ENCODE peak calls at places on chromosomes 5 and 9, in four cellular contexts. O, S, P and Y are unnamed samples.

GRCh38 chr9:70042461-70043215 is 1.0 kb upstream of the MAMDC2 start:
- DNase-seq in O (no peak), S (no peak), P (no peak), Y (no peak)

GRCh38 chr5:179303801-179304200 is 41.5 kb downstream of the ADAMTS2 start:
- DNase-seq in O (no peak), S (no peak), P (peak), Y (no peak)

GRCh38 chr9:2017459-2018161 is 2.5 kb downstream of the SMARCA2 start:
- DNase-seq in O (peak), S (peak), P (peak), Y (peak)

GRCh38 chr9:135498381-135499126 is 1.9 kb upstream of the MRPS2 start:
- DNase-seq in O (no peak), S (no peak), P (no peak), Y (no peak)

GRCh38 chr5:150510460-150511263 is 2.7 kb downstream of the NDST1 start:
- DNase-seq in O (no peak), S (no peak), P (no peak), Y (no peak)

GRCh38 chr9:92151691-92152393 is 36.6 kb upstream of the SPTLC1 start:
- DNase-seq in O (peak), S (peak), P (peak), Y (peak)

GRCh38 chr9:117649126-117649525 is 55.1 kb upstream of the TLR4 start:
- DNase-seq in O (peak), S (no peak), P (no peak), Y (peak)

GRCh38 chr5:171848911-171849520 is 63.4 kb downstream of the SMIM23 start:
- DNase-seq in O (no peak), S (no peak), P (no peak), Y (peak)

GRCh38 chr9:21994526-21994995 is at the start of gene CDKN2B-AS1:
- DNase-seq in O (peak), S (peak), P (peak), Y (no peak)

GRCh38 chr9:136741885-136742568 is 713 bp downstream of the LCN10 start:
- DNase-seq in O (no peak), S (no peak), P (no peak), Y (no peak)

GRCh38 chr5:143064207-143064606 is 294.0 kb downstream of the ARHGAP26 start:
- DNase-seq in O (no peak), S (peak), P (no peak), Y (peak)

GRCh38 chr5:138955013-138955660 is 80.0 kb upstream of the LRRTM2 start:
- DNase-seq in O (peak), S (peak), P (no peak), Y (no peak)

GRCh38 chr9:101354765-101355708 is 29.8 kb downstream of the BAAT start:
- DNase-seq in O (no peak), S (no peak), P (no peak), Y (no peak)

GRCh38 chr9:113707953-113708695 is 168.0 kb upstream of the ZNF618 start:
- DNase-seq in O (no peak), S (no peak), P (no peak), Y (no peak)

GRCh38 chr9:20319641-20320337 is 302.5 kb downstream of the MLLT3 start:
- DNase-seq in O (peak), S (peak), P (no peak), Y (peak)

GRCh38 chr5:119275873-119276214 is 80.0 kb upstream of the TNFAIP8 start:
- DNase-seq in O (no peak), S (no peak), P (no peak), Y (no peak)

GRCh38 chr5:114065942-114066341 is 295.9 kb upstream of the KCNN2 start:
- DNase-seq in O (no peak), S (no peak), P (no peak), Y (no peak)

GRCh38 chr9:93589688-93590087 is 13.3 kb downstream of the PHF2 start:
- DNase-seq in O (peak), S (peak), P (no peak), Y (peak)

GRCh38 chr9:91882628-91883027 is 67.4 kb downstream of the ROR2 start:
- DNase-seq in O (no peak), S (no peak), P (no peak), Y (no peak)

GRCh38 chr5:61313960-61314681 is 17.9 kb upstream of the ZSWIM6 start:
- DNase-seq in O (peak), S (peak), P (no peak), Y (peak)

GRCh38 chr5:178123094-178123986 is 7.5 kb upstream of the RMND5B start:
- DNase-seq in O (no peak), S (no peak), P (no peak), Y (no peak)

GRCh38 chr9:137878957-137879555 is 1.5 kb downstream of the CACNA1B start:
- DNase-seq in O (no peak), S (no peak), P (no peak), Y (no peak)

GRCh38 chr5:179410291-179411160 is 65.3 kb upstream of the ADAMTS2 start:
- DNase-seq in O (no peak), S (no peak), P (no peak), Y (no peak)

GRCh38 chr5:43155394-43156096 is 34.8 kb downstream of the ZNF131 start:
- DNase-seq in O (no peak), S (no peak), P (no peak), Y (no peak)
- TF ChIP-seq CTCF in O (no peak), S (no peak), P (no peak), Y (no peak)

DNA sequence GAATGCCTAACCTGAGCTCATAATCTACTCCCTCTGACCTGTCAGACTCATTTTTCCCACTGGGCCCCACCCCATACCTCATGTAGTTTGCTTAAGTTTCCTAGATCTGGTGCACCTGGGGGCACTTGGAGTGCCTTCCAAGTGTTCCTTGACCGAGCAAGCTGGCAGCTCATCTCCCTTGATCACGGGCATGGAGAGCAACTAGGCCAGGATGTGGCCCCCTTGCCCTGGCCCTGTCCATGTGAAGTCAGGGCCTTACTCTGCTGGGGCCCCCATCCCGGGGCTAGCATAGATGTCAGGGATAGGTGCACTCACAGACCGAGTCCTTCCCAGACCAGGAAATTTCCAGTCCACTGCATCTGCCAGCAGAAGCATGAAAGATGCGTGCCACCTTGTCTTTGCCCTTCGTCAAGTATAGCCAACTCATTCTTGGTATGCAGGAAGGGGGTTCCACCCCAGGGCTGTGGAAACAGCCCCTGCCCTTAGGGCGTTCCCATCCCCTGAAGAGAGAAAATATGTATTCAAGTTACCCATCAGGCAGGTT is 41.9 kb downstream of the SLC22A5 start:
- DNase-seq in O (no peak), S (no peak), P (peak), Y (no peak)
- H3K4me3 ChIP-seq in O (peak), S (peak), P (peak), Y (peak)

DNA sequence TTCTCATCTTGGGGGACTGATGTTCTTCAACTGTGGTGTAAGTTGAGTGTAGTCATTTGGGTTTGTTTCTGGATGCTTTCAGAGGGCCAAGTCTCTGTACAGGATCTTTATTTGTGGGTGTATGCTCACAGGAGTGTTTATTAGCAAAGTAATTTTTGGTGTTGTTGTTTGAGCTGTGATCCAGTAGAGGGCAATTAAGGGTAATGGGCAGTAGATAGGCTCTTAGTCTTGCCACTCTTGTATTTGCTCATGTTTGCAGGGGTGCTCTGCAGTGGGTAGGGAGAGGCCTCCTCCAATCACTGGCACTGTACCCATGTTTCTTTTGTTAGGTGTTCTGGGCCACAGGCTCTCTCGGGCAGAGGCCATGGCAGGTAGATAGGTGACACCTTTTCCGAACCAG is 45.9 kb upstream of the ITGA2 start:
- DNase-seq in O (no peak), S (no peak), P (no peak), Y (no peak)
- TF ChIP-seq CTCF in O (peak), S (no peak), P (no peak), Y (no peak)

GRCh38 chr5:81851481-81852178 is 100.7 kb upstream of the SSBP2 start:
- DNase-seq in O (peak), S (peak), P (peak), Y (peak)
- H3K4me3 ChIP-seq in O (peak), S (peak), P (peak), Y (peak)

GRCh38 chr9:133354766-133355165 is 1.5 kb downstream of the SURF1 start:
- DNase-seq in O (no peak), S (no peak), P (no peak), Y (no peak)

GRCh38 chr9:133356391-133357091 is at the start of the genes SURF1 and SURF2:
- DNase-seq in O (peak), S (peak), P (peak), Y (peak)

GRCh38 chr9:133353548-133353947 is 2.7 kb downstream of the SURF1 start:
- DNase-seq in O (no peak), S (no peak), P (no peak), Y (no peak)

GRCh38 chr9:133357656-133358055 is 1.3 kb downstream of the SURF2 start:
- DNase-seq in O (no peak), S (no peak), P (no peak), Y (no peak)

DNA sequence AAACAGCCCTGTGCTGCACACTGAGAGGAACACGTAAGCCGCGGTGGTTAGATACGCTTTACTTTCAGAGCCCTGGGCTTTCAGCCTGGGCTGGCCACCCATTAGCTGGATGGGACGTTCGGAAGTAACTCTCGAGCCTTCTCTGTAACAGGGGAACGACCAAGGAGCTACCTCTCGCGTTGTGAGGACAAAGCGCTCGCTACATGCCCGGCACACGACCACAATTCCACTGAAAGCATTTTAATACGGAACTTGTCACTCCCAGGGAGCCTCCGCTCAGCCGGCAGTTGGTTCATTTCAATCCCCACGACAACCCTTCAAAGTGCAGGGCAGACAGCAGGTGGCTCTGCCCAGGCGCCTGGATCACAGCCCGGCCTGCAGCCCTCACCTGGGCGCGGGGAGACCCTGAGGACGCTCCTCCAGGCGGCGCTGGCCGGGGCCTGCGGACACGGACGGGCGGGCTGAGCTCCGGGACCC is 368 bp downstream of the SURF1 start:
- DNase-seq in O (peak), S (no peak), P (no peak), Y (no peak)
- TF ChIP-seq CTCF in O (no peak), S (no peak), P (no peak), Y (peak)

DNA sequence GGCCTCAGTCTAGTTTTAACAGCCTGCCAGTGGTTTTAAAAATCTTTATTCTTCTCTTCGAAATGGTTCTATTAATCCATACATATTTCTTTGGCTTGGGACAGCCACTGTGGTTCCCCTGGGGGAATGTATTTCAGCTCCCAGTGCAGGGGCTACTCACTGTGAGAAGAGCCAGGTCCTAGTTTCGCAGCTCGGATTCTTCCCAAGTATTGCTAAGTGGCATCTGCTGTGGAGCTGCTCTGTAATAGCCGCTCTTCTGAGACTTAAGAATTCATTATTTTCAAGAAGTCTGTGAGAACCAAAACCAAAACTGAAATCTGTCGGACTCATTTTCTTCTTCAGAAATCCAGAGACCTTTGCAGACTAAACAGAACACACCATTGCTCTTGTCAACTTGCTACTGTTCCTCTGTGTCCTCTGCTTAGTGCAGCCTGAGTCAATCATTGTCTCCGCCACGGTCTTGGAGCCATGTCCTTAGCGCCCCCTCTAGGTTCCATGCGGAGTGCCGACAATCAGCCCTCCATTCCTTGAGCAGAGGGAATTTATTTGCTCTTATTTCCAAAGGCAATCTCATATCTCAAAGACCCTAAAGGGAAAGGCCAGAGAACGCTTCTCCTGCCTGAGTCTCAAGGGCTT is 478.2 kb downstream of the SPATA31D1 start:
- DNase-seq in O (peak), S (no peak), P (no peak), Y (peak)
- H3K4me3 ChIP-seq in O (no peak), S (no peak), P (no peak), Y (peak)

GRCh38 chr5:5881294-5881693 is 458.8 kb downstream of the ICE1 start:
- DNase-seq in O (no peak), S (no peak), P (no peak), Y (no peak)
- TF ChIP-seq CTCF in O (no peak), S (no peak), P (no peak), Y (no peak)

GRCh38 chr5:132008961-132009680 is 2.3 kb downstream of the ACSL6 start:
- DNase-seq in O (no peak), S (no peak), P (peak), Y (no peak)

GRCh38 chr5:132012385-132013005 is 1.0 kb upstream of the ACSL6 start:
- DNase-seq in O (peak), S (peak), P (no peak), Y (peak)

GRCh38 chr5:132009706-132010405 is 1.6 kb downstream of the ACSL6 start:
- DNase-seq in O (no peak), S (no peak), P (no peak), Y (no peak)

GRCh38 chr5:132011561-132012384 is at the start of gene ACSL6:
- DNase-seq in O (no peak), S (no peak), P (no peak), Y (no peak)

GRCh38 chr5:132010645-132011560 is 555 bp downstream of the ACSL6 start:
- DNase-seq in O (no peak), S (no peak), P (no peak), Y (no peak)
- H3K4me3 ChIP-seq in O (peak), S (no peak), P (peak), Y (peak)